ENCODE peak calls at places on chromosome 12, in eight cellular contexts. One of them, this sample, is unnamed.
A peak's percentile ranks its signal among the peaks of the same experiment; 100 is the strongest.

GRCh38 chr12:117404203-117404853 is 42.9 kb upstream of the NOS1 start:
- DNase-seq in neural progenitor cell: no peak
- DNase-seq in K562: no peak
- DNase-seq in GM12865: no peak
- DNase-seq in mammary epithelial cell: no peak
- DNase-seq in cardiac fibroblast: no peak
- DNase-seq in BJ: no peak
- DNase-seq in cardiac muscle cell: no peak
- DNase-seq in this sample: no peak

GRCh38 chr12:75592638-75593335 is 81.4 kb upstream of the KRR1 start:
- DNase-seq in neural progenitor cell: no peak
- DNase-seq in K562: no peak
- DNase-seq in GM12865: no peak
- DNase-seq in mammary epithelial cell: no peak
- DNase-seq in cardiac fibroblast: no peak
- DNase-seq in BJ: no peak
- DNase-seq in cardiac muscle cell: no peak
- DNase-seq in this sample: no peak

GRCh38 chr12:122825773-122826724 is 9.2 kb upstream of the HIP1R start:
- DNase-seq in neural progenitor cell: peak; percentile 39
- DNase-seq in K562: no peak
- DNase-seq in GM12865: no peak
- DNase-seq in mammary epithelial cell: no peak
- DNase-seq in cardiac fibroblast: no peak
- DNase-seq in BJ: no peak
- DNase-seq in cardiac muscle cell: no peak
- DNase-seq in this sample: no peak

GRCh38 chr12:19506497-19506896 is 67.2 kb downstream of the AEBP2 start:
- DNase-seq in neural progenitor cell: no peak
- DNase-seq in K562: no peak
- DNase-seq in GM12865: no peak
- DNase-seq in mammary epithelial cell: peak; percentile 75
- DNase-seq in cardiac fibroblast: no peak
- DNase-seq in BJ: no peak
- DNase-seq in cardiac muscle cell: peak; percentile 7
- DNase-seq in this sample: no peak

GRCh38 chr12:64682572-64683277 is 72.4 kb downstream of the RASSF3 start:
- DNase-seq in neural progenitor cell: peak; percentile 73
- DNase-seq in K562: no peak
- DNase-seq in GM12865: no peak
- DNase-seq in mammary epithelial cell: no peak
- DNase-seq in cardiac fibroblast: peak; percentile 79
- DNase-seq in BJ: peak; percentile 41
- DNase-seq in cardiac muscle cell: peak; percentile 97
- DNase-seq in this sample: no peak

GRCh38 chr12:2628401-2628800 is 166.4 kb upstream of the FKBP4 start:
- DNase-seq in neural progenitor cell: no peak
- DNase-seq in K562: no peak
- DNase-seq in GM12865: no peak
- DNase-seq in mammary epithelial cell: no peak
- DNase-seq in cardiac fibroblast: no peak
- DNase-seq in BJ: no peak
- DNase-seq in cardiac muscle cell: no peak
- DNase-seq in this sample: no peak

GRCh38 chr12:101599771-101600486 is 5.2 kb downstream of the MYBPC1 start:
- DNase-seq in neural progenitor cell: no peak
- DNase-seq in K562: no peak
- DNase-seq in GM12865: no peak
- DNase-seq in mammary epithelial cell: peak; percentile 12
- DNase-seq in cardiac fibroblast: no peak
- DNase-seq in BJ: no peak
- DNase-seq in cardiac muscle cell: no peak
- DNase-seq in this sample: no peak

GRCh38 chr12:53987748-53988147 is 2.8 kb downstream of the HOXC10 start:
- DNase-seq in neural progenitor cell: no peak
- DNase-seq in K562: peak; percentile 42
- DNase-seq in GM12865: no peak
- DNase-seq in mammary epithelial cell: no peak
- DNase-seq in cardiac fibroblast: no peak
- DNase-seq in BJ: no peak
- DNase-seq in cardiac muscle cell: no peak
- DNase-seq in this sample: no peak

GRCh38 chr12:4240161-4240783 is 33.3 kb upstream of the CCND2 start:
- DNase-seq in neural progenitor cell: no peak
- DNase-seq in K562: no peak
- DNase-seq in GM12865: no peak
- DNase-seq in mammary epithelial cell: no peak
- DNase-seq in cardiac fibroblast: no peak
- DNase-seq in BJ: no peak
- DNase-seq in cardiac muscle cell: no peak
- DNase-seq in this sample: no peak

GRCh38 chr12:1093166-1093751 is 102.2 kb downstream of the ERC1 start:
- DNase-seq in neural progenitor cell: peak; percentile 72
- DNase-seq in K562: peak; percentile 12
- DNase-seq in GM12865: peak; percentile 81
- DNase-seq in mammary epithelial cell: peak; percentile 45
- DNase-seq in cardiac fibroblast: peak; percentile 83
- DNase-seq in BJ: no peak
- DNase-seq in cardiac muscle cell: peak; percentile 77
- DNase-seq in this sample: peak; percentile 31

GRCh38 chr12:110022980-110023633 is 23.9 kb downstream of the ANKRD13A start:
- DNase-seq in neural progenitor cell: peak; percentile 7
- DNase-seq in K562: no peak
- DNase-seq in GM12865: no peak
- DNase-seq in mammary epithelial cell: peak; percentile 21
- DNase-seq in cardiac fibroblast: peak; percentile 64
- DNase-seq in BJ: peak; percentile 63
- DNase-seq in cardiac muscle cell: peak; percentile 56
- DNase-seq in this sample: no peak

GRCh38 chr12:101733166-101733565 is 6.1 kb downstream of the SYCP3 start:
- DNase-seq in neural progenitor cell: no peak
- DNase-seq in K562: no peak
- DNase-seq in GM12865: no peak
- DNase-seq in mammary epithelial cell: no peak
- DNase-seq in cardiac fibroblast: no peak
- DNase-seq in BJ: no peak
- DNase-seq in cardiac muscle cell: no peak
- DNase-seq in this sample: no peak

GRCh38 chr12:124914392-124915248 is at the start of gene UBC:
- DNase-seq in neural progenitor cell: peak; percentile 95
- DNase-seq in K562: peak; percentile 84
- DNase-seq in GM12865: peak; percentile 97
- DNase-seq in mammary epithelial cell: peak; percentile 92
- DNase-seq in cardiac fibroblast: peak; percentile 96
- DNase-seq in BJ: no peak
- DNase-seq in cardiac muscle cell: peak; percentile 95
- DNase-seq in this sample: peak; percentile 75

GRCh38 chr12:65765436-65765813 is 58.9 kb upstream of the HMGA2 start:
- DNase-seq in neural progenitor cell: no peak
- DNase-seq in K562: no peak
- DNase-seq in GM12865: no peak
- DNase-seq in mammary epithelial cell: peak; percentile 91
- DNase-seq in cardiac fibroblast: peak; percentile 68
- DNase-seq in BJ: no peak
- DNase-seq in cardiac muscle cell: peak; percentile 81
- DNase-seq in this sample: no peak

GRCh38 chr12:33514893-33515292 is 75.3 kb upstream of the SYT10 start:
- DNase-seq in neural progenitor cell: peak; percentile 15
- DNase-seq in K562: no peak
- DNase-seq in GM12865: no peak
- DNase-seq in mammary epithelial cell: no peak
- DNase-seq in cardiac fibroblast: peak; percentile 20
- DNase-seq in BJ: no peak
- DNase-seq in cardiac muscle cell: no peak
- DNase-seq in this sample: no peak

GRCh38 chr12:91896725-91897515 is 248.7 kb downstream of the BTG1 start:
- DNase-seq in neural progenitor cell: no peak
- DNase-seq in K562: no peak
- DNase-seq in GM12865: no peak
- DNase-seq in mammary epithelial cell: no peak
- DNase-seq in cardiac fibroblast: peak; percentile 20
- DNase-seq in BJ: no peak
- DNase-seq in cardiac muscle cell: peak; percentile 43
- DNase-seq in this sample: no peak
- H3K4me3 ChIP-seq in neural progenitor cell: no peak overlapping the region
- H3K4me3 ChIP-seq in K562: no peak overlapping the region
- H3K4me3 ChIP-seq in GM12865: no peak overlapping the region
- H3K4me3 ChIP-seq in mammary epithelial cell: no peak overlapping the region
- H3K4me3 ChIP-seq in cardiac fibroblast: no peak overlapping the region
- H3K4me3 ChIP-seq in BJ: no peak overlapping the region
- H3K4me3 ChIP-seq in cardiac muscle cell: no peak overlapping the region
- H3K4me3 ChIP-seq in this sample: no peak overlapping the region

DNA sequence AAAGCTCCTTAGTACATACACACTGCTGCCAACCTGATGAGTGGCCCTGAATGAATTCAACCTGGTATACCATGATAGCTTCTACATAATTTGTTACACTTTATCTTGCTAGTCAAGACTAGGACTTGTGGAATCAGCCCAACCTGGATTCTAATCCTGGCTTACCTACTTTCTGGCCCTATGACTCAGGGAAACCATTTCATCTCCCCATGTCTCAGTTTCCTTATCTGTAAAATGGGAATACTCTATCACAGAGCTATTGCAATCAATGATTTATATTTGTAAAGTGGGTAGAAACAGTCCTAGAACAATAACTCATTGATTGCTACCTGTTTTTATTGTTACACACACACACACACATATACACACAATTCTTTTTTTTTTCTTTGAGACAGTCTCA is 6.5 kb upstream of the DUSP6 start:
- DNase-seq in neural progenitor cell: no peak
- DNase-seq in K562: no peak
- DNase-seq in GM12865: no peak
- DNase-seq in mammary epithelial cell: no peak
- DNase-seq in cardiac fibroblast: no peak
- DNase-seq in BJ: no peak
- DNase-seq in cardiac muscle cell: no peak
- DNase-seq in this sample: no peak
- TF ChIP-seq CTCF in neural progenitor cell: no peak
- TF ChIP-seq CTCF in K562: no peak
- TF ChIP-seq CTCF in GM12865: no peak
- TF ChIP-seq CTCF in mammary epithelial cell: no peak
- TF ChIP-seq CTCF in cardiac fibroblast: no peak
- TF ChIP-seq CTCF in BJ: no peak
- TF ChIP-seq CTCF in cardiac muscle cell: no peak
- TF ChIP-seq CTCF in this sample: no peak

GRCh38 chr12:96226401-96226800 is 32.2 kb downstream of the ELK3 start:
- DNase-seq in neural progenitor cell: no peak
- DNase-seq in K562: no peak
- DNase-seq in GM12865: no peak
- DNase-seq in mammary epithelial cell: no peak
- DNase-seq in cardiac fibroblast: no peak
- DNase-seq in BJ: no peak
- DNase-seq in cardiac muscle cell: no peak
- DNase-seq in this sample: no peak

GRCh38 chr12:96226801-96227348 is 32.7 kb downstream of the ELK3 start:
- DNase-seq in neural progenitor cell: no peak
- DNase-seq in K562: no peak
- DNase-seq in GM12865: no peak
- DNase-seq in mammary epithelial cell: no peak
- DNase-seq in cardiac fibroblast: no peak
- DNase-seq in BJ: no peak
- DNase-seq in cardiac muscle cell: no peak
- DNase-seq in this sample: no peak

GRCh38 chr12:96230646-96231045 is 36.5 kb downstream of the ELK3 start:
- DNase-seq in neural progenitor cell: no peak
- DNase-seq in K562: no peak
- DNase-seq in GM12865: no peak
- DNase-seq in mammary epithelial cell: no peak
- DNase-seq in cardiac fibroblast: no peak
- DNase-seq in BJ: no peak
- DNase-seq in cardiac muscle cell: no peak
- DNase-seq in this sample: no peak

GRCh38 chr12:96227365-96228106 is 33.4 kb downstream of the ELK3 start:
- DNase-seq in neural progenitor cell: no peak
- DNase-seq in K562: no peak
- DNase-seq in GM12865: no peak
- DNase-seq in mammary epithelial cell: no peak
- DNase-seq in cardiac fibroblast: no peak
- DNase-seq in BJ: no peak
- DNase-seq in cardiac muscle cell: no peak
- DNase-seq in this sample: no peak

DNA sequence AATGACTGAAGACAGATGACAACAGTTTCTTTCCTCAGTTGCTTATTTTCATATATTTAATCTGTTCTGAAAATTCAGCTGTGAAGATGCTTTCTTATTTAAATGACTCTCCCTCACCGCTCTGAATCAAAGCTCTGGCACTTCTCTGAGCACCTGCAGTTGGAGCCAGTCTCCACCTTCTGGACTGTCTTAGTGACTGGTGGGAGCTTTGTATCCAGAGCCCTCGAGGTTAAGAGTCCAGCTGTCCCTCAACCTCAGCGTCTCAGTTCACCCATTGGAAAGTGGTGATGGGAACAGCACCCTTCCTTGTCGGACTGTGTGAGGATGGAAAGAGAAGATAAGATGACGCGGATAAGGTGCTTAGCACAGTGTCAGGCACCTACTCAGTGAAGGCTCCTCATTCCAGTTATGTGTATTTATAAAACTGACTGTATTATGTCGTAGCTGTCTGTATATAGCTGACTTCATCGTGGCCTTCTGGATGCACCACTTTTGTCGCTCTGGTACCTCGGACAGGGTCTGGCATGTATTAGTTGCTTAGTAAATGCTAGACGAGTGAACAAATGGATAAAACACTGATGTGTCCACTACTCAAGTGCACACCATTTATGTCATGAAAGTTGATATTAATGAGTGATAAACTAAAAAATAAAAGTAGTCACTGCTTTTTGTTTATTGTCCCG is 34.5 kb downstream of the ELK3 start:
- DNase-seq in neural progenitor cell: no peak
- DNase-seq in K562: no peak
- DNase-seq in GM12865: no peak
- DNase-seq in mammary epithelial cell: no peak
- DNase-seq in cardiac fibroblast: no peak
- DNase-seq in BJ: no peak
- DNase-seq in cardiac muscle cell: no peak
- DNase-seq in this sample: no peak
- H3K4me3 ChIP-seq in neural progenitor cell: no peak overlapping the region
- H3K4me3 ChIP-seq in K562: no peak overlapping the region
- H3K4me3 ChIP-seq in GM12865: no peak overlapping the region
- H3K4me3 ChIP-seq in mammary epithelial cell: no peak overlapping the region
- H3K4me3 ChIP-seq in cardiac fibroblast: no peak overlapping the region
- H3K4me3 ChIP-seq in BJ: no peak overlapping the region
- H3K4me3 ChIP-seq in cardiac muscle cell: no peak overlapping the region
- H3K4me3 ChIP-seq in this sample: no peak overlapping the region

DNA sequence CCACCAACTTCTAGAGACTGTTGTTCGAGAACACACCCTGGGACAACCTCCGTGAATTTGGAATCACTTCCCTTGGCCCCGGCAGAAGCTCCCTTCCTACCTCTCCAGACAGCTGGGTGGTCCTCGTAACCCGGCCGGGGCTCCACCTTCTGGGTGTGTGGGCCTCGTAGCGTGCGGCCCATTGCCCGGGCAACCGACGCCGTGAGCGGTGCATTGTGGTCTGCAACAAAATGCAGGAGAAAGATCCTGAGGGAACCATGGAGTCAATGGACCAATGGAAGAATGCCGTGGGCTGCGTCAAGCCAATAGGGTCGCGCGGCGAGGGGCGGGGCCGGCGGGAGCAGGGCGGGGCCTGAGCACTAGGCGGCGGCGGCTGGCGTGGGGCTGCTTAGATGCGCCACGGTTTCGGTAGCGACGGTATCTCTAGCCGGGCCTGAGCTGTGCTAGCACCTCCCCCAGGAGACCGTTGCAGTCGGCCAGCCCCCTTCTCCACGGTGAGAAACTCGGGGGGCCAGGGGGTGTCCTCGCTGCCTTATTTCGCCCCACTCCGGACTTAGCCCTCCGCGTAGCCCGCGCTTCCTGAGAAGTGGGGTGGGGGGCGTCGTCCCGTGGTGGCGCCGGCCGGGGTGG is at the start of gene DYNLL1:
- DNase-seq in neural progenitor cell: peak; percentile 98
- DNase-seq in K562: peak; percentile 94
- DNase-seq in GM12865: peak; percentile 98
- DNase-seq in mammary epithelial cell: peak; percentile 94
- DNase-seq in cardiac fibroblast: peak; percentile 97
- DNase-seq in BJ: peak; percentile 64
- DNase-seq in cardiac muscle cell: peak; percentile 98
- DNase-seq in this sample: peak; percentile 94
- TF ChIP-seq CTCF in neural progenitor cell: peak; percentile 7
- TF ChIP-seq CTCF in K562: no peak
- TF ChIP-seq CTCF in GM12865: no peak
- TF ChIP-seq CTCF in mammary epithelial cell: no peak
- TF ChIP-seq CTCF in cardiac fibroblast: no peak
- TF ChIP-seq CTCF in BJ: no peak
- TF ChIP-seq CTCF in cardiac muscle cell: no peak
- TF ChIP-seq CTCF in this sample: no peak

This sample was measured in HFF-Myc.